ENCODE peak calls at places on chromosomes 13 and 19, in nine cellular contexts. R, J, D, S, Q, K, E, M and L are unnamed samples.

GRCh38 chr13:100130092-100130491 is 41.2 kb downstream of the PCCA start:
- DNase-seq in R (no peak), J (no peak), D (peak; percentile 4), S (no peak), Q (no peak), K (no peak), E (no peak), M (no peak), L (no peak)

GRCh38 chr19:55166530-55167268 is at the start of gene DNAAF3:
- DNase-seq in R (peak; percentile 98), J (peak; percentile 90), D (peak; percentile 79), S (peak; percentile 20), Q (peak; percentile 96), K (peak; percentile 42), E (peak; percentile 94), M (peak; percentile 64), L (peak; percentile 98)

GRCh38 chr13:105579821-105580707 is 955.4 kb downstream of the EFNB2 start:
- DNase-seq in R (no peak), J (no peak), D (no peak), S (no peak), Q (no peak), K (no peak), E (no peak), M (no peak), L (no peak)

GRCh38 chr13:98416408-98416807 is 160.5 kb downstream of the STK24 start:
- DNase-seq in R (no peak), J (no peak), D (no peak), S (no peak), Q (no peak), K (no peak), E (peak; percentile 82), M (no peak), L (no peak)

GRCh38 chr19:5313307-5313706 is 27.3 kb downstream of the PTPRS start:
- DNase-seq in R (no peak), J (no peak), D (no peak), S (no peak), Q (no peak), K (no peak), E (no peak), M (peak; percentile 29), L (no peak)

GRCh38 chr13:98056839-98057410 is 86.0 kb upstream of the FARP1 start:
- DNase-seq in R (no peak), J (no peak), D (no peak), S (no peak), Q (no peak), K (no peak), E (no peak), M (no peak), L (no peak)

GRCh38 chr13:38868870-38869269 is 121.8 kb downstream of the STOML3 start:
- DNase-seq in R (no peak), J (no peak), D (no peak), S (no peak), Q (no peak), K (no peak), E (no peak), M (no peak), L (no peak)

GRCh38 chr13:38943231-38943630 is 47.4 kb downstream of the STOML3 start:
- DNase-seq in R (no peak), J (no peak), D (no peak), S (no peak), Q (no peak), K (no peak), E (no peak), M (no peak), L (no peak)

GRCh38 chr19:3431760-3432397 is 48.4 kb downstream of the SMIM24 start:
- DNase-seq in R (no peak), J (no peak), D (no peak), S (no peak), Q (no peak), K (no peak), E (no peak), M (no peak), L (no peak)

GRCh38 chr13:20270163-20270865 is 38.2 kb upstream of the GJB6 start:
- DNase-seq in R (no peak), J (no peak), D (no peak), S (no peak), Q (no peak), K (no peak), E (no peak), M (no peak), L (no peak)

GRCh38 chr19:17687141-17687856 is 855 bp downstream of the UNC13A start:
- DNase-seq in R (no peak), J (no peak), D (no peak), S (no peak), Q (no peak), K (no peak), E (no peak), M (no peak), L (no peak)

GRCh38 chr19:33399745-33400681 is 26.5 kb downstream of the CEBPG start:
- DNase-seq in R (no peak), J (no peak), D (no peak), S (no peak), Q (no peak), K (no peak), E (peak; percentile 45), M (no peak), L (no peak)

GRCh38 chr19:56333506-56333905 is 18.9 kb upstream of the ZSCAN5A start:
- DNase-seq in R (peak; percentile 58), J (no peak), D (no peak), S (no peak), Q (peak; percentile 56), K (no peak), E (no peak), M (no peak), L (peak; percentile 74)
- H3K27ac ChIP-seq in R (no peak overlapping the region), J (no peak overlapping the region), D (no peak overlapping the region), S (no peak overlapping the region), Q (no peak overlapping the region), K (no peak overlapping the region), E (no peak overlapping the region), M (no peak overlapping the region), L (no peak overlapping the region)

GRCh38 chr19:42075364-42075615 is 676 bp upstream of the ZNF574 start:
- DNase-seq in R (no peak), J (no peak), D (no peak), S (no peak), Q (no peak), K (no peak), E (no peak), M (no peak), L (no peak)
- H3K27ac ChIP-seq in R (peak overlapping the region; percentile 96), J (peak overlapping the region; percentile 98), D (peak overlapping the region; percentile 97), S (peak overlapping the region; percentile 99), Q (peak overlapping the region; percentile 92), K (peak overlapping the region; percentile 94), E (peak overlapping the region; percentile 97), M (peak overlapping the region; percentile 94), L (peak overlapping the region; percentile 92)

DNA sequence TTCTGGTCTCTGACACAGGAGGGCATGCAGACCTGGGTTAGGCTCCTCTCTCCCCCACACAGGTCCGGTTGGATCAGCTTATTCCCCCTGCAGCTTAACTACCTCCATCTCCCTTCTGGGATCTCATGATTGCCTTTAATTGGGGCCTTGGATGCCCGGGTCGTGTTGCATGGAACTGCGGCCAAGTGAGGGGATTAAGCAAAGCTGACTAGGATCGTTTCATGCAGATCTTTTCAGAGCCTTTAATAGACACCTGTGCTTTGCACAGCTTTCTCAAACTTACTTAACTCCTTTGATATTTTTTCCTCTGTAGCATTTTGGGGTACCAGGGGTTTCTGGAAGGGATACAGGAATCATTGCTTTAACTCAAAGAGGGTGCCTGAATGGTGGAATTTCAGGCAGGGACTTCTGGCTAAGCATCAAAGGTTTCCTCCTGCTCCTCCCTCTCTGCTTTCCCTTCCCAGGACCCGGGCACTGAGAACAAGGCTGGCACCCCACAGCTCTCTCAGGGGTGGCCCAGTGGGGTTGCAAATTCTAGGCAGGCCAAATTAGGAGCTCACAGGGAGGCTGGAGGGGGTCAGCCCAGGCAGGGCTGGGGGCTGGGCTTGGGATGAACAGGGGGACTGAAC is 477 bp downstream of the NFILZ start:
- DNase-seq in R (no peak), J (no peak), D (no peak), S (no peak), Q (no peak), K (no peak), E (no peak), M (no peak), L (no peak)
- H3K27ac ChIP-seq in R (peak overlapping the region; percentile 66), J (no peak overlapping the region), D (no peak overlapping the region), S (no peak overlapping the region), Q (peak overlapping the region; percentile 4), K (peak overlapping the region; percentile 68), E (peak overlapping the region; percentile 24), M (no peak overlapping the region), L (no peak overlapping the region)

GRCh38 chr13:113608246-113608635 is 23.7 kb downstream of the TFDP1 start:
- DNase-seq in R (no peak), J (no peak), D (no peak), S (no peak), Q (no peak), K (no peak), E (no peak), M (no peak), L (no peak)
- H3K27ac ChIP-seq in R (no peak overlapping the region), J (no peak overlapping the region), D (no peak overlapping the region), S (no peak overlapping the region), Q (no peak overlapping the region), K (no peak overlapping the region), E (no peak overlapping the region), M (no peak overlapping the region), L (no peak overlapping the region)

DNA sequence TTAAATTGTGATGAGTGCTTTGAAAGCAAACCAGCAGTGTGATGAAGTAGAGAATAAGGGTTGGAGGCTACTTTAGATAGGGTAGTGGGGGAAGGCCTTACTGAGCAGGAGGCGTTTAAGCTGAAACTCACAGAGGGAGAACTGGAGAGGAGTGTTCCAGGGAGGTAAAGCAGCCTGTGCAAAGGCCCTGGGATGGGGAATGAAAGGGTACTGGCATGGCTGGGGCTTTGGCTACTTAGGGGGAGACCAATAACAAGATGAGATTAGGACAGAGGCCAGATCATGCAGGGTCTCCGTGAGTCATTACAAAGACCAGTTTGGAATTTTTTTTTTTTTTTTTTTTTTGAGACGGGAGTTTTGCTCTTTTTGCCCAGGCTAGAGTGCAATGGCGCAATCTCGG is 1.1 kb downstream of the PPP5C start:
- DNase-seq in R (no peak), J (no peak), D (no peak), S (no peak), Q (no peak), K (no peak), E (no peak), M (no peak), L (no peak)
- H3K27ac ChIP-seq in R (no peak overlapping the region), J (no peak overlapping the region), D (no peak overlapping the region), S (peak overlapping the region; percentile 82), Q (no peak overlapping the region), K (no peak overlapping the region), E (no peak overlapping the region), M (no peak overlapping the region), L (no peak overlapping the region)

GRCh38 chr13:40409278-40409677 is 257.2 kb downstream of the FOXO1 start:
- DNase-seq in R (no peak), J (no peak), D (no peak), S (no peak), Q (no peak), K (no peak), E (no peak), M (no peak), L (no peak)
- H3K27ac ChIP-seq in R (peak overlapping the region; percentile 27), J (peak overlapping the region; percentile 43), D (no peak overlapping the region), S (no peak overlapping the region), Q (no peak overlapping the region), K (no peak overlapping the region), E (no peak overlapping the region), M (no peak overlapping the region), L (no peak overlapping the region)